ENCODE peak calls at places on chromosome 1, in eight cellular contexts. M is tibial nerve, R is IMR-90, E is DMS79 treated with DMSO at 0.1 percent for 48 hours, Y is HT1080, D is caudate nucleus, X is non-pigmented ciliary epithelial cell, F is T-helper 2 cell. A is an unnamed sample.

GRCh38 chr1:59061876-59062275 is 235.0 kb upstream of the FGGY start:
- DNase-seq in M (peak), D (no peak), X (peak), E (no peak), R (peak), F (no peak), Y (peak), A (peak)

GRCh38 chr1:15452216-15452615 is 4.3 kb upstream of the CELA2A start:
- DNase-seq in Y (peak), F (no peak), D (no peak), M (no peak), E (no peak), X (no peak), R (peak), A (peak)

GRCh38 chr1:93489756-93490155 is 41.8 kb downstream of the FNBP1L start:
- DNase-seq in X (no peak), E (no peak), M (no peak), D (no peak), R (peak), F (no peak), Y (no peak), A (no peak)

GRCh38 chr1:208216062-208216461 is 28.1 kb downstream of the PLXNA2 start:
- DNase-seq in R (peak), F (no peak), X (no peak), M (no peak), D (no peak), E (no peak), Y (peak), A (no peak)

GRCh38 chr1:156524481-156524869 is 23.9 kb upstream of the MEF2D start:
- DNase-seq in M (no peak), X (no peak), F (peak), Y (no peak), D (no peak), E (no peak), R (no peak), A (no peak)

GRCh38 chr1:177790566-177790965 is 179.3 kb downstream of the SEC16B start:
- DNase-seq in D (no peak), R (no peak), F (no peak), M (no peak), X (no peak), E (no peak), Y (no peak), A (no peak)

GRCh38 chr1:84583648-84584047 is 9.4 kb upstream of the CTBS start:
- DNase-seq in F (no peak), R (no peak), E (no peak), D (no peak), Y (no peak), M (no peak), X (no peak), A (no peak)

GRCh38 chr1:58290685-58291372 is 255.7 kb downstream of the OMA1 start:
- DNase-seq in R (peak), X (peak), Y (peak), E (no peak), M (no peak), F (peak), D (no peak), A (peak)

GRCh38 chr1:228109962-228110488 is 926 bp upstream of the MRPL55 start:
- DNase-seq in X (no peak), M (no peak), F (no peak), R (peak), D (peak), Y (no peak), E (no peak), A (no peak)

GRCh38 chr1:104073463-104073902 is 323.8 kb downstream of the AMY1C start:
- DNase-seq in D (no peak), M (no peak), E (no peak), Y (no peak), R (no peak), F (no peak), X (no peak), A (peak)

GRCh38 chr1:209823143-209824041 is 4.4 kb upstream of the UTP25 start:
- DNase-seq in D (peak), F (peak), Y (peak), X (peak), E (peak), M (no peak), R (peak), A (peak)

GRCh38 chr1:19666139-19666465 is 1.4 kb downstream of the HTR6 start:
- DNase-seq in M (no peak), Y (no peak), F (no peak), D (no peak), X (no peak), E (no peak), R (no peak), A (no peak)

GRCh38 chr1:74937176-74937575 is 197.0 kb upstream of the LHX8 start:
- DNase-seq in M (no peak), X (no peak), R (no peak), F (no peak), Y (no peak), E (peak), D (no peak), A (no peak)

GRCh38 chr1:52707927-52708655 is 9.9 kb upstream of the COA7 start:
- DNase-seq in X (no peak), F (no peak), M (no peak), E (no peak), D (no peak), R (peak), Y (peak), A (peak)

GRCh38 chr1:60655799-60656355 is 426.5 kb upstream of the NFIA start:
- DNase-seq in E (no peak), D (no peak), X (no peak), R (no peak), Y (no peak), M (no peak), F (no peak), A (no peak)

GRCh38 chr1:29808141-29808995 is 572.0 kb downstream of the PTPRU start:
- DNase-seq in R (no peak), M (no peak), F (no peak), Y (no peak), D (no peak), E (no peak), X (no peak), A (no peak)

GRCh38 chr1:160117709-160118183 is 2.2 kb downstream of the ATP1A2 start:
- DNase-seq in X (no peak), Y (no peak), R (peak), F (no peak), E (no peak), D (peak), M (peak), A (no peak)

GRCh38 chr1:58844176-58844575 is 60.3 kb upstream of the JUN start:
- DNase-seq in F (no peak), M (no peak), D (no peak), Y (no peak), E (no peak), X (no peak), R (peak), A (no peak)

GRCh38 chr1:226009650-226010044 is 10.5 kb upstream of the SDE2 start:
- DNase-seq in F (no peak), E (no peak), R (no peak), D (no peak), X (no peak), M (no peak), Y (no peak), A (no peak)

GRCh38 chr1:223142795-223143759 is at the start of gene TLR5:
- DNase-seq in X (no peak), D (peak), F (peak), E (peak), M (peak), R (peak), Y (no peak), A (peak)

GRCh38 chr1:20210736-20211405 is 24.6 kb upstream of the PLA2G2C start:
- DNase-seq in Y (no peak), X (no peak), R (no peak), D (no peak), F (no peak), E (no peak), M (no peak), A (no peak)

GRCh38 chr1:88063605-88064004 is 620.5 kb upstream of the PKN2 start:
- DNase-seq in D (no peak), M (no peak), E (no peak), X (no peak), Y (no peak), F (no peak), R (peak), A (no peak)

GRCh38 chr1:54768093-54768492 is 3.8 kb upstream of the PARS2 start:
- DNase-seq in Y (no peak), E (no peak), D (no peak), X (no peak), M (no peak), R (peak), F (peak), A (no peak)

GRCh38 chr1:167541013-167541412 is 12.5 kb downstream of the CREG1 start:
- DNase-seq in F (no peak), X (no peak), Y (no peak), E (no peak), R (peak), D (no peak), M (no peak), A (no peak)

GRCh38 chr1:162010175-162010506 is 13.5 kb downstream of the OLFML2B start:
- DNase-seq in X (no peak), R (no peak), D (no peak), E (no peak), Y (no peak), F (no peak), M (no peak), A (no peak)